ENCODE peak calls at places on chromosomes 3 and 15, in four cellular contexts. One of them, this sample, is unnamed.
A peak's percentile ranks its signal among the peaks of the same experiment; 100 is the strongest.

GRCh38 chr15:86481720-86482119 is 402.0 kb downstream of the AGBL1 start:
- DNase-seq in psoas muscle: no peak
- DNase-seq in tibial artery: no peak
- DNase-seq in GM12865: no peak
- DNase-seq in this sample: no peak

GRCh38 chr3:176906046-176906905 is 291.0 kb downstream of the TBL1XR1 start:
- DNase-seq in tibial artery: no peak
- DNase-seq in GM12865: no peak
- DNase-seq in psoas muscle: no peak
- DNase-seq in this sample: no peak

GRCh38 chr15:42165081-42165480 is 8.6 kb upstream of the PLA2G4F start:
- DNase-seq in tibial artery: no peak
- DNase-seq in GM12865: no peak
- DNase-seq in psoas muscle: no peak
- DNase-seq in this sample: no peak

GRCh38 chr3:42351221-42351620 is 59.2 kb downstream of the LYZL4 start:
- DNase-seq in psoas muscle: no peak
- DNase-seq in GM12865: no peak
- DNase-seq in tibial artery: no peak
- DNase-seq in this sample: no peak

GRCh38 chr3:165256554-165256953 is 60.4 kb upstream of the SLITRK3 start:
- DNase-seq in psoas muscle: no peak
- DNase-seq in tibial artery: no peak
- DNase-seq in GM12865: no peak
- DNase-seq in this sample: no peak

GRCh38 chr3:50008931-50009330 is 69.0 kb downstream of the RBM6 start:
- DNase-seq in psoas muscle: no peak
- DNase-seq in tibial artery: no peak
- DNase-seq in GM12865: no peak
- DNase-seq in this sample: no peak

GRCh38 chr3:111874177-111874820 is 15.2 kb downstream of the PHLDB2 start:
- DNase-seq in psoas muscle: no peak
- DNase-seq in GM12865: no peak
- DNase-seq in tibial artery: no peak
- DNase-seq in this sample: no peak

GRCh38 chr3:106083207-106083606 is 214.4 kb upstream of the CBLB start:
- DNase-seq in psoas muscle: no peak
- DNase-seq in GM12865: peak; percentile 28
- DNase-seq in tibial artery: no peak
- DNase-seq in this sample: no peak

GRCh38 chr3:112681822-112682325 is 40.9 kb upstream of the CCDC80 start:
- DNase-seq in tibial artery: no peak
- DNase-seq in psoas muscle: no peak
- DNase-seq in GM12865: no peak
- DNase-seq in this sample: no peak

GRCh38 chr3:170815340-170815739 is 54.7 kb downstream of the RPL22L1 start:
- DNase-seq in psoas muscle: no peak
- DNase-seq in tibial artery: no peak
- DNase-seq in GM12865: no peak
- DNase-seq in this sample: peak; percentile 55

GRCh38 chr15:43517354-43518072 is at the start of gene MAP1A:
- DNase-seq in tibial artery: peak; percentile 59
- DNase-seq in GM12865: no peak
- DNase-seq in psoas muscle: peak; percentile 60
- DNase-seq in this sample: no peak

GRCh38 chr3:99895706-99896441 is 78.2 kb downstream of the CMSS1 start:
- DNase-seq in psoas muscle: no peak
- DNase-seq in tibial artery: no peak
- DNase-seq in GM12865: no peak
- DNase-seq in this sample: no peak

GRCh38 chr3:30188713-30189112 is 417.7 kb upstream of the TGFBR2 start:
- DNase-seq in psoas muscle: peak; percentile 13
- DNase-seq in GM12865: no peak
- DNase-seq in tibial artery: no peak
- DNase-seq in this sample: no peak

GRCh38 chr15:44207643-44208042 is 12.6 kb upstream of the FRMD5 start:
- DNase-seq in GM12865: no peak
- DNase-seq in tibial artery: no peak
- DNase-seq in psoas muscle: no peak
- DNase-seq in this sample: no peak

GRCh38 chr3:46851364-46852328 is 11.6 kb downstream of the MYL3 start:
- DNase-seq in GM12865: no peak
- DNase-seq in tibial artery: no peak
- DNase-seq in psoas muscle: no peak
- DNase-seq in this sample: no peak

GRCh38 chr3:64072111-64072510 is 48.8 kb upstream of the PSMD6 start:
- DNase-seq in psoas muscle: no peak
- DNase-seq in tibial artery: no peak
- DNase-seq in GM12865: no peak
- DNase-seq in this sample: no peak

GRCh38 chr3:94978076-94978475 is 915.2 kb downstream of the NSUN3 start:
- DNase-seq in GM12865: no peak
- DNase-seq in psoas muscle: no peak
- DNase-seq in tibial artery: no peak
- DNase-seq in this sample: no peak

GRCh38 chr3:18807593-18807992 is 340.7 kb upstream of the KCNH8 start:
- DNase-seq in tibial artery: no peak
- DNase-seq in psoas muscle: no peak
- DNase-seq in GM12865: no peak
- DNase-seq in this sample: no peak

GRCh38 chr3:127817331-127817821 is 4.9 kb downstream of the MGLL start:
- DNase-seq in tibial artery: no peak
- DNase-seq in psoas muscle: peak; percentile 28
- DNase-seq in GM12865: no peak
- DNase-seq in this sample: no peak

GRCh38 chr3:100662113-100662823 is 47.0 kb upstream of the TFG start:
- DNase-seq in tibial artery: no peak
- DNase-seq in GM12865: no peak
- DNase-seq in psoas muscle: no peak
- DNase-seq in this sample: no peak

GRCh38 chr15:92801774-92802464 is 98.2 kb upstream of the CHD2 start:
- DNase-seq in tibial artery: peak; percentile 86
- DNase-seq in GM12865: no peak
- DNase-seq in psoas muscle: peak; percentile 68
- DNase-seq in this sample: no peak

GRCh38 chr3:104273046-104273649 is 1093.6 kb upstream of the ALCAM start:
- DNase-seq in tibial artery: no peak
- DNase-seq in psoas muscle: no peak
- DNase-seq in GM12865: peak; percentile 35
- DNase-seq in this sample: peak; percentile 8

GRCh38 chr3:168034152-168034928 is 61.4 kb downstream of the GOLIM4 start:
- DNase-seq in GM12865: no peak
- DNase-seq in tibial artery: no peak
- DNase-seq in psoas muscle: no peak
- DNase-seq in this sample: no peak

GRCh38 chr3:46348811-46349482 is 5.0 kb upstream of the CCR2 start:
- DNase-seq in psoas muscle: no peak
- DNase-seq in GM12865: no peak
- DNase-seq in tibial artery: no peak
- DNase-seq in this sample: no peak

GRCh38 chr3:66665021-66665695 is 164.3 kb upstream of the LRIG1 start:
- DNase-seq in GM12865: no peak
- DNase-seq in tibial artery: no peak
- DNase-seq in psoas muscle: peak; percentile 16
- DNase-seq in this sample: no peak

GRCh38 chr3:112774293-112774926 is 72.3 kb downstream of the CD200R1L start:
- DNase-seq in psoas muscle: no peak
- DNase-seq in tibial artery: no peak
- DNase-seq in GM12865: no peak
- DNase-seq in this sample: no peak

GRCh38 chr15:31382693-31383005 is 56.0 kb downstream of the KLF13 start:
- DNase-seq in psoas muscle: no peak
- DNase-seq in tibial artery: no peak
- DNase-seq in GM12865: no peak
- DNase-seq in this sample: no peak

GRCh38 chr3:19901337-19901736 is 32.7 kb downstream of the EFHB start:
- DNase-seq in GM12865: no peak
- DNase-seq in tibial artery: no peak
- DNase-seq in psoas muscle: no peak
- DNase-seq in this sample: peak; percentile 15

GRCh38 chr15:45429974-45430792 is 51.8 kb upstream of the GATM start:
- DNase-seq in GM12865: peak; percentile 79
- DNase-seq in psoas muscle: peak; percentile 71
- DNase-seq in tibial artery: peak; percentile 33
- DNase-seq in this sample: peak; percentile 94

GRCh38 chr3:186143280-186143679 is 34.4 kb upstream of the ETV5 start:
- DNase-seq in GM12865: no peak
- DNase-seq in tibial artery: no peak
- DNase-seq in psoas muscle: no peak
- DNase-seq in this sample: no peak

GRCh38 chr3:129972301-129972700 is 2.2 kb upstream of the TRH start:
- DNase-seq in psoas muscle: no peak
- DNase-seq in GM12865: no peak
- DNase-seq in tibial artery: no peak
- DNase-seq in this sample: no peak

GRCh38 chr15:33649217-33649933 is 318.9 kb upstream of the CHRM5 start:
- DNase-seq in GM12865: no peak
- DNase-seq in psoas muscle: no peak
- DNase-seq in tibial artery: no peak
- DNase-seq in this sample: no peak

GRCh38 chr3:13569201-13569600 is 20.3 kb downstream of the FBLN2 start:
- DNase-seq in psoas muscle: peak; percentile 12
- DNase-seq in GM12865: no peak
- DNase-seq in tibial artery: no peak
- DNase-seq in this sample: no peak

GRCh38 chr3:175672119-175672689 is 813.1 kb downstream of the NAALADL2 start:
- DNase-seq in GM12865: no peak
- DNase-seq in tibial artery: no peak
- DNase-seq in psoas muscle: no peak
- DNase-seq in this sample: no peak

GRCh38 chr3:150223090-150223489 is 185.0 kb upstream of the TSC22D2 start:
- DNase-seq in GM12865: no peak
- DNase-seq in psoas muscle: no peak
- DNase-seq in tibial artery: no peak
- DNase-seq in this sample: no peak

GRCh38 chr15:78061963-78062427 is 15.5 kb downstream of the TBC1D2B start:
- DNase-seq in tibial artery: no peak
- DNase-seq in psoas muscle: no peak
- DNase-seq in GM12865: peak; percentile 80
- DNase-seq in this sample: no peak

GRCh38 chr3:164550857-164551256 is 527.4 kb downstream of the SI start:
- DNase-seq in tibial artery: no peak
- DNase-seq in psoas muscle: no peak
- DNase-seq in GM12865: no peak
- DNase-seq in this sample: no peak

GRCh38 chr3:11581237-11582122 is 62.2 kb downstream of the VGLL4 start:
- DNase-seq in psoas muscle: no peak
- DNase-seq in tibial artery: no peak
- DNase-seq in GM12865: no peak
- DNase-seq in this sample: no peak
- H3K4me3 ChIP-seq in psoas muscle: peak overlapping the region; percentile 47
- H3K4me3 ChIP-seq in tibial artery: peak overlapping the region; percentile 38
- H3K4me3 ChIP-seq in GM12865: no peak overlapping the region
- H3K4me3 ChIP-seq in this sample: no peak overlapping the region

GRCh38 chr15:75044258-75044878 is 21.0 kb downstream of the PPCDC start:
- DNase-seq in psoas muscle: no peak
- DNase-seq in GM12865: peak; percentile 48
- DNase-seq in tibial artery: no peak
- DNase-seq in this sample: no peak
- H3K4me3 ChIP-seq in psoas muscle: peak overlapping the region; percentile 4
- H3K4me3 ChIP-seq in GM12865: peak overlapping the region; percentile 57
- H3K4me3 ChIP-seq in tibial artery: peak overlapping the region; percentile 17
- H3K4me3 ChIP-seq in this sample: no peak overlapping the region

GRCh38 chr3:55659023-55659355 is 171.9 kb upstream of the WNT5A start:
- DNase-seq in tibial artery: no peak
- DNase-seq in psoas muscle: no peak
- DNase-seq in GM12865: no peak
- DNase-seq in this sample: no peak

GRCh38 chr3:55660642-55661041 is 173.5 kb upstream of the WNT5A start:
- DNase-seq in GM12865: no peak
- DNase-seq in psoas muscle: no peak
- DNase-seq in tibial artery: no peak
- DNase-seq in this sample: no peak

GRCh38 chr3:55661141-55661540 is 174.0 kb upstream of the WNT5A start:
- DNase-seq in GM12865: peak; percentile 73
- DNase-seq in psoas muscle: no peak
- DNase-seq in tibial artery: no peak
- DNase-seq in this sample: no peak

GRCh38 chr3:55659701-55660100 is 172.6 kb upstream of the WNT5A start:
- DNase-seq in psoas muscle: no peak
- DNase-seq in tibial artery: no peak
- DNase-seq in GM12865: no peak
- DNase-seq in this sample: no peak

GRCh38 chr3:55658297-55659022 is 171.4 kb upstream of the WNT5A start:
- DNase-seq in GM12865: peak; percentile 80
- DNase-seq in psoas muscle: no peak
- DNase-seq in tibial artery: no peak
- DNase-seq in this sample: no peak
- H3K4me3 ChIP-seq in GM12865: no peak overlapping the region
- H3K4me3 ChIP-seq in psoas muscle: no peak overlapping the region
- H3K4me3 ChIP-seq in tibial artery: no peak overlapping the region
- H3K4me3 ChIP-seq in this sample: no peak overlapping the region

DNA sequence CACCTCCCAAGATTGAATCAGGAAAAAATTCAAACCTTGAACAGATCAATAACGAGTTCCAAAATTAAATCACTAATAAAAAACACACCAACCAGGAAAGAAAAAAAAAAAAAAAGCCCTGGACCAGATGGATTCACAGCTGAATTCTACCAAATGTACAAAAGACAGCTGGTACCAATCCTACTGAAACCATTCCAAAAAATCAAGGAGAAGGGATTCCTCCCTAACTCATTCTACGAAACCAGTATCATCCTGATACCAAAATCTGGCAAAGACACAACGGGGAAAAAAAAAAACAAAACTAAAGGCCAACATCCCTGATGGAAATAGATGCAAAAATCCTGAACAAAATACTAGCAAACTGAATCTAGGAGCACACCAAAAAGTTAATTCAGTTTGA is 54.4 kb upstream of the SLC12A8 start:
- DNase-seq in psoas muscle: no peak
- DNase-seq in tibial artery: no peak
- DNase-seq in GM12865: no peak
- DNase-seq in this sample: no peak
- H3K4me3 ChIP-seq in psoas muscle: no peak overlapping the region
- H3K4me3 ChIP-seq in tibial artery: no peak overlapping the region
- H3K4me3 ChIP-seq in GM12865: no peak overlapping the region
- H3K4me3 ChIP-seq in this sample: no peak overlapping the region

GRCh38 chr3:73511555-73511954 is 113.2 kb downstream of the PDZRN3 start:
- DNase-seq in tibial artery: no peak
- DNase-seq in GM12865: no peak
- DNase-seq in psoas muscle: no peak
- DNase-seq in this sample: no peak
- H3K4me3 ChIP-seq in tibial artery: peak overlapping the region; percentile 5
- H3K4me3 ChIP-seq in GM12865: no peak overlapping the region
- H3K4me3 ChIP-seq in psoas muscle: no peak overlapping the region
- H3K4me3 ChIP-seq in this sample: no peak overlapping the region

DNA sequence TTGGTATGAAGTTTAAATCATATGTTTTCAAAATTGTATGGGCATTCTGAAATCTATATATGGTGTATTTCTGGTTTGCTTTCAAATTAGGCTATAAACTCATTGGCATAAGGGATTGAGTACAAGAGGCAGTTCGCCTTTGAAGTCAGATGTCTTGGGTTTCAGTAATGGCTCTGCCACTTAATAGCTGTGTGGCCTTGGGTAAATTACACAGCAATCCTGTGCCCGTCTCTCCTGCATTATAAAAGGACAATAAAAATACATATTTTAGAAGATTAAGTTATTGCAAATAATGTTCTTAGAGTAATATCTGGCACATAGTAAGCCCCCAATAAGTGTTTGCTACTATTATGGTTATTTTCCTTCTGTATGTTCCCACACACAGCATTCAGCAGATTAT is 20.4 kb upstream of the STRIT1 start:
- DNase-seq in psoas muscle: no peak
- DNase-seq in tibial artery: no peak
- DNase-seq in GM12865: no peak
- DNase-seq in this sample: no peak
- H3K4me3 ChIP-seq in psoas muscle: no peak overlapping the region
- H3K4me3 ChIP-seq in tibial artery: no peak overlapping the region
- H3K4me3 ChIP-seq in GM12865: no peak overlapping the region
- H3K4me3 ChIP-seq in this sample: no peak overlapping the region